ENCODE peak calls at places on chromosome 16, in ten cellular contexts. E is uterus, U is neural progenitor cell, Q is tibial nerve, N is SK-N-SH, B is heart left ventricle, R is A549, P is coronary artery, X is thoracic aorta, I is IMR-90. J is an unnamed sample.
A peak's percentile ranks its signal among the peaks of the same experiment; 100 is the strongest.

GRCh38 chr16:3058173-3059030 is 7.0 kb upstream of the IL32 start:
- DNase-seq in X (no peak), P (no peak), R (peak; percentile 64), I (no peak), Q (no peak), N (peak; percentile 57), U (peak; percentile 80), E (peak; percentile 41), B (peak; percentile 49), J (peak; percentile 65)

GRCh38 chr16:56190903-56191806 is at the start of gene GNAO1:
- DNase-seq in X (no peak), N (peak; percentile 94), I (peak; percentile 51), B (peak; percentile 82), U (peak; percentile 93), E (peak; percentile 64), Q (peak; percentile 37), P (no peak), R (peak; percentile 47), J (peak; percentile 60)

GRCh38 chr16:10509534-10510025 is 70.8 kb downstream of the EMP2 start:
- DNase-seq in P (no peak), X (no peak), N (peak; percentile 77), R (peak; percentile 84), I (peak; percentile 79), U (peak; percentile 89), B (peak; percentile 71), Q (no peak), E (peak; percentile 49), J (peak; percentile 74)

GRCh38 chr16:53502331-53503269 is at the start of gene AKTIP:
- DNase-seq in X (no peak), E (peak; percentile 39), B (peak; percentile 35), Q (no peak), R (no peak), N (peak; percentile 65), U (peak; percentile 44), P (peak; percentile 78), I (peak; percentile 52), J (peak; percentile 33)

GRCh38 chr16:89096042-89096717 is 2.5 kb downstream of the ACSF3 start:
- DNase-seq in B (no peak), E (no peak), X (no peak), P (no peak), U (no peak), I (no peak), R (no peak), N (no peak), Q (no peak), J (no peak)

GRCh38 chr16:81673432-81673831 is 105.7 kb upstream of the PLCG2 start:
- DNase-seq in I (no peak), P (no peak), R (no peak), U (no peak), E (no peak), Q (no peak), B (no peak), N (no peak), X (no peak), J (no peak)

GRCh38 chr16:4891886-4892216 is 44.6 kb downstream of the UBN1 start:
- DNase-seq in U (no peak), B (no peak), N (no peak), P (no peak), X (no peak), R (no peak), I (no peak), E (no peak), Q (no peak), J (no peak)

GRCh38 chr16:51773051-51773450 is 622.0 kb upstream of the SALL1 start:
- DNase-seq in E (no peak), R (no peak), Q (no peak), U (no peak), I (no peak), B (no peak), P (no peak), N (no peak), X (no peak), J (no peak)

GRCh38 chr16:64615647-64616280 is 506.1 kb downstream of the CDH11 start:
- DNase-seq in E (no peak), X (no peak), N (no peak), P (no peak), U (peak; percentile 78), I (peak; percentile 1), B (peak; percentile 6), Q (no peak), R (no peak), J (no peak)

GRCh38 chr16:84746875-84747274 is 47.1 kb downstream of the USP10 start:
- DNase-seq in B (no peak), N (no peak), P (no peak), E (no peak), I (no peak), U (no peak), Q (no peak), R (peak; percentile 45), X (no peak), J (no peak)
- TF ChIP-seq CTCF in B (no peak), N (peak; percentile 49), P (no peak), E (no peak), I (peak; percentile 20), U (peak; percentile 43), Q (no peak), R (peak; percentile 29), X (peak; percentile 7), J (no peak)

GRCh38 chr16:72848759-72849664 is 198.9 kb downstream of the ZFHX3 start:
- DNase-seq in R (peak; percentile 93), P (peak; percentile 98), X (peak; percentile 86), I (peak; percentile 89), E (peak; percentile 82), Q (peak; percentile 81), N (peak; percentile 82), B (peak; percentile 87), U (peak; percentile 26), J (peak; percentile 95)
- H3K4me3 ChIP-seq in R (peak overlapping the region; percentile 48), P (peak overlapping the region; percentile 53), X (peak overlapping the region; percentile 47), I (no peak overlapping the region), E (no peak overlapping the region), Q (no peak overlapping the region), N (peak overlapping the region; percentile 25), B (no peak overlapping the region), U (no peak overlapping the region), J (no peak overlapping the region)

GRCh38 chr16:23014592-23014991 is 134.7 kb downstream of the USP31 start:
- DNase-seq in N (no peak), B (no peak), I (peak; percentile 2), U (no peak), P (no peak), R (peak; percentile 10), E (no peak), Q (no peak), X (no peak), J (no peak)

GRCh38 chr16:23015580-23015979 is 133.7 kb downstream of the USP31 start:
- DNase-seq in Q (no peak), R (no peak), X (no peak), N (no peak), I (no peak), U (no peak), P (no peak), E (no peak), B (no peak), J (no peak)

GRCh38 chr16:23016372-23016771 is 132.9 kb downstream of the USP31 start:
- DNase-seq in N (no peak), E (no peak), I (no peak), X (no peak), B (no peak), Q (no peak), R (no peak), U (no peak), P (no peak), J (no peak)

GRCh38 chr16:23009075-23009474 is 140.2 kb downstream of the USP31 start:
- DNase-seq in N (no peak), Q (no peak), B (no peak), I (no peak), U (no peak), R (no peak), E (no peak), X (no peak), P (no peak), J (no peak)

GRCh38 chr16:23013484-23013883 is 135.8 kb downstream of the USP31 start:
- DNase-seq in E (no peak), Q (no peak), X (no peak), U (peak; percentile 6), I (peak; percentile 3), R (peak; percentile 35), P (no peak), N (no peak), B (no peak), J (no peak)
- TF ChIP-seq CTCF in E (no peak), Q (no peak), X (no peak), U (peak; percentile 17), I (no peak), R (peak; percentile 23), P (no peak), N (peak; percentile 25), B (no peak), J (no peak)

DNA sequence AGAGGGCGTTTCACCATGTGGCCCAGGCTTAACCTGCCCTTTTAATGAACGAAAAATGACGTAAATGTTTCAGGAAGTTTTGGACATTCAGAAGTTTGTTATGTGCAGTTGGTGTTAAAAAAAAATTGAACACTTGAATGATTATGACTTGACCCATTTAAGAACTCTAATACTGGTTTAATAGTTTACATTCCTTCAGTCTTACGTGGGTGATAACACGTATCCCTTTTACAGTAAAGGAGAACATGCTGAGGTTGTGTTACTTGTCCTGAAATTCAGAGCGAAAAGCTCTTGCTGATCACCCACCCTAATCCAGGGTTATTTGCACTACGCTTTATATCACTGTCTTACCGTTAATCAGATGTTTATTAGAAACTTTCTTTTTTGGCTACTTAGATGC is 1.7 kb downstream of the MLYCD start:
- DNase-seq in E (no peak), I (no peak), B (no peak), N (no peak), R (no peak), P (no peak), Q (no peak), X (no peak), U (no peak), J (no peak)
- H3K4me3 ChIP-seq in E (no peak overlapping the region), I (no peak overlapping the region), B (peak overlapping the region; percentile 89), N (no peak overlapping the region), R (no peak overlapping the region), P (peak overlapping the region; percentile 1), Q (no peak overlapping the region), X (peak overlapping the region; percentile 84), U (no peak overlapping the region), J (no peak overlapping the region)

DNA sequence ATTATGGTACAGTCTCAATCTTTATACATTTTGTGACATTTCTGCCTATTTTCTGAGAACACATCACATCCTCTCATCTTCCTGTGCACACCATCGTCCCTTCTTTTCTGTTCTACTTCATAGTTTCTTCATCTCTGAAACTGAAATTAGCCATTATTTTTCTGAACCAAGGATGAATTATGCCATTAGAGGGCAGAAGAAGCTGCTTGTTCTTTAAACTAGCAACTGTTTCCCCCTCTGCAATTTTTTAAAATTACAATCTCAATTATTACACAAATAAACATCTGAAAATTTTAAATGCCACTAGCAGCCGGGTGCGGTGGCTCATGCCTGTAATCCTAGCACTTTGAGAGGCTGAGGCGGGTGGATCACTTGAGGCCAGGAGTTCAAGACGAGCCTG is 41.3 kb downstream of the RBBP6 start:
- DNase-seq in I (peak; percentile 62), U (no peak), X (no peak), R (peak; percentile 37), Q (no peak), E (no peak), N (peak; percentile 41), B (no peak), P (no peak), J (no peak)
- TF ChIP-seq CTCF in I (peak; percentile 71), U (peak; percentile 16), X (peak; percentile 43), R (peak; percentile 61), Q (no peak), E (peak; percentile 40), N (peak; percentile 69), B (no peak), P (no peak), J (peak; percentile 56)